ENCODE peak calls at places on chromosomes 2 and 18, in eight cellular contexts. One of them, this sample, is unnamed.

GRCh38 chr2:112814278-112814677 is 22.3 kb downstream of the IL1B start:
- DNase-seq in coronary artery: no peak
- DNase-seq in suprapubic skin: no peak
- DNase-seq in cardiac fibroblast: peak
- DNase-seq in foreskin fibroblast: no peak
- DNase-seq in neural progenitor cell: peak
- DNase-seq in epithelial cell of esophagus: peak
- DNase-seq in GM23338: peak
- DNase-seq in this sample: peak

GRCh38 chr2:97761192-97761591 is 47.8 kb downstream of the ZAP70 start:
- DNase-seq in epithelial cell of esophagus: no peak
- DNase-seq in coronary artery: no peak
- DNase-seq in cardiac fibroblast: no peak
- DNase-seq in foreskin fibroblast: no peak
- DNase-seq in suprapubic skin: no peak
- DNase-seq in GM23338: no peak
- DNase-seq in neural progenitor cell: no peak
- DNase-seq in this sample: no peak

GRCh38 chr2:128473175-128474013 is 154.7 kb upstream of the HS6ST1 start:
- DNase-seq in foreskin fibroblast: peak
- DNase-seq in suprapubic skin: peak
- DNase-seq in coronary artery: peak
- DNase-seq in epithelial cell of esophagus: no peak
- DNase-seq in cardiac fibroblast: peak
- DNase-seq in GM23338: peak
- DNase-seq in neural progenitor cell: peak
- DNase-seq in this sample: peak

GRCh38 chr2:237752761-237753165 is 45.8 kb upstream of the RBM44 start:
- DNase-seq in neural progenitor cell: no peak
- DNase-seq in GM23338: no peak
- DNase-seq in coronary artery: no peak
- DNase-seq in epithelial cell of esophagus: no peak
- DNase-seq in cardiac fibroblast: no peak
- DNase-seq in foreskin fibroblast: no peak
- DNase-seq in suprapubic skin: no peak
- DNase-seq in this sample: no peak

GRCh38 chr2:240014327-240014726 is 10.8 kb downstream of the NDUFA10 start:
- DNase-seq in epithelial cell of esophagus: no peak
- DNase-seq in suprapubic skin: no peak
- DNase-seq in neural progenitor cell: no peak
- DNase-seq in GM23338: no peak
- DNase-seq in coronary artery: no peak
- DNase-seq in cardiac fibroblast: no peak
- DNase-seq in foreskin fibroblast: no peak
- DNase-seq in this sample: no peak

GRCh38 chr2:239594772-239595608 is 194.2 kb upstream of the HDAC4 start:
- DNase-seq in suprapubic skin: peak
- DNase-seq in coronary artery: peak
- DNase-seq in cardiac fibroblast: no peak
- DNase-seq in neural progenitor cell: no peak
- DNase-seq in epithelial cell of esophagus: no peak
- DNase-seq in foreskin fibroblast: no peak
- DNase-seq in GM23338: no peak
- DNase-seq in this sample: no peak

GRCh38 chr2:129619471-129619870 is 360.0 kb upstream of the RAB6C start:
- DNase-seq in suprapubic skin: no peak
- DNase-seq in GM23338: peak
- DNase-seq in epithelial cell of esophagus: no peak
- DNase-seq in neural progenitor cell: no peak
- DNase-seq in coronary artery: no peak
- DNase-seq in foreskin fibroblast: no peak
- DNase-seq in cardiac fibroblast: no peak
- DNase-seq in this sample: no peak

GRCh38 chr2:223051580-223052375 is at the start of gene KCNE4:
- DNase-seq in GM23338: peak
- DNase-seq in foreskin fibroblast: peak
- DNase-seq in coronary artery: no peak
- DNase-seq in suprapubic skin: no peak
- DNase-seq in epithelial cell of esophagus: no peak
- DNase-seq in cardiac fibroblast: peak
- DNase-seq in neural progenitor cell: peak
- DNase-seq in this sample: no peak

GRCh38 chr18:24052053-24052452 is 37.5 kb downstream of the TTC39C start:
- DNase-seq in suprapubic skin: no peak
- DNase-seq in neural progenitor cell: no peak
- DNase-seq in foreskin fibroblast: no peak
- DNase-seq in coronary artery: no peak
- DNase-seq in cardiac fibroblast: no peak
- DNase-seq in GM23338: no peak
- DNase-seq in epithelial cell of esophagus: peak
- DNase-seq in this sample: no peak

GRCh38 chr2:17148298-17149228 is 369.7 kb downstream of the RAD51AP2 start:
- DNase-seq in suprapubic skin: no peak
- DNase-seq in foreskin fibroblast: peak
- DNase-seq in coronary artery: no peak
- DNase-seq in GM23338: peak
- DNase-seq in neural progenitor cell: peak
- DNase-seq in cardiac fibroblast: peak
- DNase-seq in epithelial cell of esophagus: peak
- DNase-seq in this sample: no peak
- TF ChIP-seq CTCF in suprapubic skin: peak
- TF ChIP-seq CTCF in foreskin fibroblast: peak
- TF ChIP-seq CTCF in coronary artery: no peak
- TF ChIP-seq CTCF in GM23338: peak
- TF ChIP-seq CTCF in neural progenitor cell: peak
- TF ChIP-seq CTCF in cardiac fibroblast: peak
- TF ChIP-seq CTCF in epithelial cell of esophagus: peak
- TF ChIP-seq CTCF in this sample: peak

DNA sequence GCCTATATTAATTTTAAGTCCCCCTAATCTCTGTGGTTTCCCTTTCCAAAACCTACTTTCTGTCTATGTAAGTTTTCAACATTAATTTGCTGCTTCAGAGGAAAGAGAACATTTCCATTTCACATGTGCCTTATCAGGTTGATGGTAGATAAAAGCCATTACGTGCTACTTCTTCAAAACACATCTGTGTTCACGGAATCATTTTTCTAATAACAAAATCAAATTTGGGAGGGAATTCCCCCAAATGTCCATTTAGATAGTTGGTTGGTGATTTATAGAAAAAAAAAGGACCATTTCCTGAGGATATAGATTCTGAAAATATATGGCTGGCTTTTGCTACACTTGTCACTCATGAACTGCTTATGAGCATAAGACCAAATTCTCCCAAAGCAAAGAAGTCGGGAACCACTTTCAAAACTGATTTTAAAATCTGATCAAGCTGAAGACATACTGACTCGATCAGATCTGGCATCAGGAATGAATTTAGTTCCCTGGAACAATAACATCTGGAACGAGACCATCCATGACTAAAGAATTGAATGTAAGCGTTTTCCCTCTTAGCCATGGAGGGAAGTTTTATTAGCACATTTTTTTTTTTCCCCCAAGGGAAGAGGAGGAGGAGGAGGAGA is 8.2 kb downstream of the PTGR3 start:
- DNase-seq in coronary artery: no peak
- DNase-seq in GM23338: no peak
- DNase-seq in epithelial cell of esophagus: no peak
- DNase-seq in cardiac fibroblast: no peak
- DNase-seq in suprapubic skin: no peak
- DNase-seq in foreskin fibroblast: no peak
- DNase-seq in neural progenitor cell: no peak
- DNase-seq in this sample: no peak
- H3K4me3 ChIP-seq in coronary artery: no peak
- H3K4me3 ChIP-seq in GM23338: no peak
- H3K4me3 ChIP-seq in epithelial cell of esophagus: no peak
- H3K4me3 ChIP-seq in cardiac fibroblast: no peak
- H3K4me3 ChIP-seq in suprapubic skin: no peak
- H3K4me3 ChIP-seq in foreskin fibroblast: no peak
- H3K4me3 ChIP-seq in neural progenitor cell: no peak
- H3K4me3 ChIP-seq in this sample: no peak

GRCh38 chr2:168312036-168312822 is 64.8 kb upstream of the STK39 start:
- DNase-seq in GM23338: no peak
- DNase-seq in coronary artery: no peak
- DNase-seq in suprapubic skin: no peak
- DNase-seq in neural progenitor cell: no peak
- DNase-seq in cardiac fibroblast: no peak
- DNase-seq in foreskin fibroblast: no peak
- DNase-seq in epithelial cell of esophagus: no peak
- DNase-seq in this sample: no peak
- TF ChIP-seq CTCF in GM23338: no peak
- TF ChIP-seq CTCF in coronary artery: no peak
- TF ChIP-seq CTCF in suprapubic skin: no peak
- TF ChIP-seq CTCF in neural progenitor cell: no peak
- TF ChIP-seq CTCF in cardiac fibroblast: no peak
- TF ChIP-seq CTCF in foreskin fibroblast: no peak
- TF ChIP-seq CTCF in epithelial cell of esophagus: no peak
- TF ChIP-seq CTCF in this sample: no peak

DNA sequence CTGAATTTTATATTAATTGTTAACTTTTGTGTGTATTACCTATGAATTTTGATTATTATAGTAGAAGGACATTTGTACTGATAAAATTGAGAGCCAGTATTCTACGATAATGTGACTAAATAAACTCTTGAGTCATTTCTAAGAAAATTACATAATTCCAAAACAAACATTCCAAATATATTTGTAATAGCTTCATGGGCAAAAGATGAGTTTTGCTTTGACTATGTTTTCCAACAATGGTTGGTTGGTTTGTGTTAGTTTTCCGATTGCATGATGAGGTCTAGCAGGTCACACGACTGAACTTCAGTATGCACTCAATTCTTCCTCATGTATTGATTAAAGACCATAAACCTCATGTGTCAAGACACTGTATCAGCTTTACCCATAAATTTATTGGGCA is 71.7 kb upstream of the WDR75 start:
- DNase-seq in epithelial cell of esophagus: peak
- DNase-seq in foreskin fibroblast: peak
- DNase-seq in suprapubic skin: no peak
- DNase-seq in cardiac fibroblast: peak
- DNase-seq in GM23338: no peak
- DNase-seq in coronary artery: no peak
- DNase-seq in neural progenitor cell: no peak
- DNase-seq in this sample: no peak
- H3K4me3 ChIP-seq in epithelial cell of esophagus: no peak
- H3K4me3 ChIP-seq in foreskin fibroblast: no peak
- H3K4me3 ChIP-seq in suprapubic skin: no peak
- H3K4me3 ChIP-seq in cardiac fibroblast: no peak
- H3K4me3 ChIP-seq in GM23338: no peak
- H3K4me3 ChIP-seq in coronary artery: peak
- H3K4me3 ChIP-seq in neural progenitor cell: no peak
- H3K4me3 ChIP-seq in this sample: no peak

DNA sequence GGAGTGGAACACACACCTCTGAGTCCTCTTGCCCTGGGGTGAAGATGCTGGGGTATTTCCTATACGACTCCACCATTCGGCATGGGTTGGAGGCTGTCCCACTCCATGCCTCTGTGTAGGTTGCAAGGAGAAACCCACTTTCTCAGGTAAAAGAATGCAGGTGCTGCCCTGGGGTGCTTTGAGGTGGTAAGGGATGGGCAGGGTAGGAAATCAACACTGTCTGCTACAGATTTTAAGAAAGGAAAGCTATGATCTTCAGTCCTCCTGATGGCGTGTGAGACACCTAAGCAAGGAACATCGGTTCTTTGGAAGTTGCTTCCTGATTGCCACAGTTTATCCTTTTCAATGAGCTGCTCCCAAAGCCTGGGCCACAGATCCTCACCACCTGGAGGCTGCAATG is 209.2 kb downstream of the NCK2 start:
- DNase-seq in GM23338: no peak
- DNase-seq in epithelial cell of esophagus: no peak
- DNase-seq in foreskin fibroblast: no peak
- DNase-seq in neural progenitor cell: no peak
- DNase-seq in suprapubic skin: no peak
- DNase-seq in coronary artery: no peak
- DNase-seq in cardiac fibroblast: no peak
- DNase-seq in this sample: no peak
- TF ChIP-seq CTCF in GM23338: no peak
- TF ChIP-seq CTCF in epithelial cell of esophagus: no peak
- TF ChIP-seq CTCF in foreskin fibroblast: no peak
- TF ChIP-seq CTCF in neural progenitor cell: no peak
- TF ChIP-seq CTCF in suprapubic skin: no peak
- TF ChIP-seq CTCF in coronary artery: no peak
- TF ChIP-seq CTCF in cardiac fibroblast: no peak
- TF ChIP-seq CTCF in this sample: no peak

GRCh38 chr2:44954306-44954901 is 12.9 kb downstream of the SIX3 start:
- DNase-seq in cardiac fibroblast: no peak
- DNase-seq in foreskin fibroblast: no peak
- DNase-seq in epithelial cell of esophagus: no peak
- DNase-seq in coronary artery: no peak
- DNase-seq in GM23338: peak
- DNase-seq in suprapubic skin: no peak
- DNase-seq in neural progenitor cell: no peak
- DNase-seq in this sample: no peak

GRCh38 chr2:44953686-44953976 is 12.1 kb downstream of the SIX3 start:
- DNase-seq in foreskin fibroblast: no peak
- DNase-seq in neural progenitor cell: no peak
- DNase-seq in GM23338: no peak
- DNase-seq in suprapubic skin: no peak
- DNase-seq in cardiac fibroblast: no peak
- DNase-seq in epithelial cell of esophagus: no peak
- DNase-seq in coronary artery: no peak
- DNase-seq in this sample: no peak

GRCh38 chr2:44951714-44952113 is 10.2 kb downstream of the SIX3 start:
- DNase-seq in suprapubic skin: no peak
- DNase-seq in cardiac fibroblast: no peak
- DNase-seq in coronary artery: no peak
- DNase-seq in GM23338: no peak
- DNase-seq in foreskin fibroblast: no peak
- DNase-seq in neural progenitor cell: peak
- DNase-seq in epithelial cell of esophagus: no peak
- DNase-seq in this sample: no peak

GRCh38 chr2:44952143-44952805 is 10.8 kb downstream of the SIX3 start:
- DNase-seq in neural progenitor cell: peak
- DNase-seq in epithelial cell of esophagus: peak
- DNase-seq in coronary artery: no peak
- DNase-seq in GM23338: peak
- DNase-seq in foreskin fibroblast: peak
- DNase-seq in suprapubic skin: no peak
- DNase-seq in cardiac fibroblast: peak
- DNase-seq in this sample: no peak

DNA sequence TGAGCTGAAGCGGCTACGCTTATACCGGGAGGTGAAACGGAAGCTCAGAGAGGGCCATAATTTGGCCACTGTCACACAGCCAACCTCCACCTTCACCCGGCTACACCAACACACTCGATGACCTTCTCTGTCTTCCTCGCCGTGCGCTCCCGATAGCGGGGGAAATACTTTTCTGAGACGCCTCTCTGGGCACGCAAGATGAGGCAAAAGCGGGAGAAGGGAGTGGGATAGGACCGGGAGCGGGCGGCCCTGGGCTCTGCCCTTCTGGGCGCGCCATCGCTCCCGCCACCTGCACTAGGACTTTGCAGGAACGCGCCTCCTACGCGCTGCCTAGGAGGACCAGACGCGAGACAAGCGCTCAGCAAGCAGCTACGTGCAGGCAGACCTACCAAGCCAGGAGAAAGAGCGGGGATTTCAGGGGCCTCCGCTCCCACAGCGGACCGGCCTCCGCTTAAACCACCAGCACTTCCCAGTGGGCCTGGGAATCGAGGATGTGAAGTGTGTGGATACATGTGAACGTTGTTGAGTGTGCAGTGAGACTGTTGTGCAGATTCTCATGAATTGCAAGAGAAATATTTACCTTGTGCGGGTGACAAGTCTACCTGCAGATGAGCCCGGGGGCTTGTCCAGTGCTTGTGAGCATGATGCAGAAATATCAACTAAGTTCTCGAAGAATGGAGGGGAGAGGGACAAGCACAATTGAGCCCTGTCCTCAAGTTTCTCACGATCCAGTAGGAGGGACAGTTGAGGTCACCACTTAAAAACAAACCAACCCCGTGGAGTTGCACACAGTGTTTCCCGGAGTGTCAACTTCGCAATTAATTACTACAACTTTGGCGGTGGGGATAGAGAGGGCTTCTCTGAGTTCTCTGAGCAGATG is 11.5 kb downstream of the SIX3 start:
- DNase-seq in coronary artery: no peak
- DNase-seq in cardiac fibroblast: no peak
- DNase-seq in GM23338: peak
- DNase-seq in foreskin fibroblast: no peak
- DNase-seq in epithelial cell of esophagus: peak
- DNase-seq in suprapubic skin: no peak
- DNase-seq in neural progenitor cell: peak
- DNase-seq in this sample: no peak
- H3K4me3 ChIP-seq in coronary artery: peak
- H3K4me3 ChIP-seq in cardiac fibroblast: peak
- H3K4me3 ChIP-seq in GM23338: peak
- H3K4me3 ChIP-seq in foreskin fibroblast: peak
- H3K4me3 ChIP-seq in epithelial cell of esophagus: peak
- H3K4me3 ChIP-seq in suprapubic skin: peak
- H3K4me3 ChIP-seq in neural progenitor cell: peak
- H3K4me3 ChIP-seq in this sample: peak

This sample was measured in astrocyte of the cerebellum.